ENCODE peak calls at places on chromosomes 11 and 22, in ten cellular contexts. L is cardiac muscle cell; N is kidney; X is spleen; S is tibial artery; T is ovary; G is GM23338; D is CD4-positive, alpha-beta memory T cell; U is OCI-LY7; V is CD8-positive, alpha-beta memory T cell. W is an unnamed sample. For H3K4me1, the result is how much of the 10 kb centered on the place peaks cover.

GRCh38 chr11:67307545-67308001 is 4.2 kb downstream of the SSH3 start:
- DNase-seq in L (no peak), X (peak), S (no peak), V (no peak), G (no peak), D (no peak), N (no peak), U (no peak), T (no peak), W (no peak)

GRCh38 chr11:103845331-103845730 is 191.1 kb upstream of the DDI1 start:
- DNase-seq in T (no peak), G (no peak), D (no peak), V (no peak), U (no peak), X (no peak), L (no peak), S (no peak), N (no peak), W (no peak)

GRCh38 chr11:73570415-73571114 is 27.3 kb downstream of the FAM168A start:
- DNase-seq in T (no peak), D (no peak), L (no peak), S (no peak), X (no peak), N (no peak), V (no peak), U (no peak), G (no peak), W (no peak)

GRCh38 chr11:66291706-66292542 is at the start of gene TMEM151A:
- DNase-seq in S (no peak), V (no peak), D (no peak), G (peak), X (no peak), T (no peak), N (peak), L (no peak), U (no peak), W (no peak)

GRCh38 chr11:119422505-119423416 is at the start of gene THY1:
- DNase-seq in V (no peak), G (peak), D (no peak), U (no peak), L (peak), X (no peak), N (no peak), T (no peak), S (no peak), W (no peak)

GRCh38 chr11:121336279-121336947 is 43.8 kb downstream of the SC5D start:
- DNase-seq in N (no peak), X (no peak), L (no peak), D (no peak), T (no peak), S (no peak), U (peak), G (no peak), V (no peak), W (no peak)

GRCh38 chr22:36493690-36494110 is 12.3 kb upstream of the TXN2 start:
- DNase-seq in U (peak), S (peak), D (no peak), X (peak), N (no peak), T (no peak), L (no peak), V (no peak), G (no peak), W (no peak)

GRCh38 chr11:62145261-62145871 is 21.6 kb downstream of the INCENP start:
- DNase-seq in U (no peak), V (no peak), N (no peak), X (peak), D (no peak), S (peak), G (no peak), T (no peak), L (no peak), W (no peak)

GRCh38 chr11:116835042-116835772 is 2.2 kb downstream of the APOA1 start:
- DNase-seq in L (no peak), U (peak), G (peak), X (no peak), D (no peak), S (no peak), T (no peak), V (no peak), N (no peak), W (peak)

GRCh38 chr11:117218133-117218915 is 13.5 kb downstream of the PCSK7 start:
- DNase-seq in G (no peak), L (no peak), X (peak), S (peak), D (no peak), V (no peak), T (peak), U (no peak), N (peak), W (peak)

GRCh38 chr11:13561860-13562259 is 66.1 kb upstream of the PTH start:
- DNase-seq in U (no peak), L (no peak), N (no peak), G (no peak), X (no peak), T (no peak), D (no peak), V (no peak), S (no peak), W (no peak)

GRCh38 chr22:20531154-20531403 is 23.7 kb downstream of the MED15 start:
- DNase-seq in X (no peak), S (no peak), D (no peak), G (no peak), N (no peak), L (no peak), T (no peak), V (no peak), U (no peak), W (no peak)
- H3K4me3 ChIP-seq in X (no peak), S (no peak), D (no peak), G (no peak), N (no peak), L (no peak), T (no peak), V (no peak), U (no peak), W (no peak)

DNA sequence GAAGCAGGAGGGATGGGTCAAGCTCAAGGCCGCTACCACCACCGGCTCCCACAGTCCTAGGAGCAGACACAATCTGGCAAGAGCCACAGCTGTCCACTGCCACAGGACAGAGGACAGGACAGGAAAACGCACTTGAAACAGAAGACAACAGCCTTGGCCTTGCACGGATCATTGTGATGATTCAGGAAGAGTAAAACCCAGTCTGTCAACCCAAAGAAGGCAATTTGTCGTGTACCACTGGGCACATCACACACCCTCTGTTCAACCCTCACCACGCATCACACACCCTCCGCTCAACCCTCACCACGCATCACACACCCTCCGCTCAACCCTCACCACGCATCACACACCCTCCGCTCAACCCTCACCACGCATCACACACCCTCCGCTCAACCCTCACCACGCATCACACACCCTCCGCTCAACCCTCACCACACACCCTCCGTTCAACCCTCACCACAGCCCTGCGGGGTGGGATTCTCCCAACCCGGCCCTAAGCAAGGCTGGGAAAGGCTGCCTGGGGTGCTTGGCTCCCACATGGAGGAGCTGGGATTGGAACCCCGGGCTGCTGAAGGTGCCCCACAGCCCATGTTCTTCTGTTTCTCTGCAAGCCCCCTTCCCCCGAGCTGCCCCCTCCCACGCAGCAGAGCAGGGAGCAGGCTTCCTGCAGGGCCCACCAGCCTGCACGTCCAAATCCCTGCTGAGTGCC is 11.3 kb upstream of the CDC42BPG start:
- DNase-seq in G (no peak), V (no peak), X (no peak), T (no peak), U (no peak), D (no peak), S (no peak), L (no peak), N (no peak), W (no peak)
- H3K4me1 ChIP-seq in G (under half), V (half or more), X (half or more), T (under half), U (half or more), D (half or more), S (half or more), L (under half), N (under half), W (half or more)

GRCh38 chr22:46582281-46582811 is 37.8 kb upstream of the GRAMD4 start:
- DNase-seq in T (no peak), G (no peak), V (no peak), X (peak), U (no peak), N (peak), L (no peak), D (no peak), S (no peak), W (peak)
- H3K27ac ChIP-seq in T (no peak), G (no peak), V (no peak), X (no peak), U (no peak), N (no peak), L (no peak), D (no peak), S (no peak), W (no peak)

GRCh38 chr11:6612008-6612815 is at the start of gene TAF10:
- DNase-seq in X (peak), D (peak), L (peak), S (peak), T (peak), U (peak), V (peak), N (peak), G (peak), W (peak)
- H3K4me3 ChIP-seq in X (peak), D (peak), L (peak), S (peak), T (peak), U (peak), V (peak), N (peak), G (peak), W (peak)

GRCh38 chr11:114092478-114092877 is 33.0 kb downstream of the ZBTB16 start:
- DNase-seq in G (no peak), N (no peak), V (no peak), L (no peak), D (no peak), U (no peak), T (no peak), X (no peak), S (no peak), W (no peak)

GRCh38 chr11:114090976-114091375 is 31.5 kb downstream of the ZBTB16 start:
- DNase-seq in T (no peak), L (no peak), X (no peak), D (no peak), S (no peak), U (no peak), V (no peak), G (no peak), N (no peak), W (no peak)

GRCh38 chr11:114090225-114090624 is 30.7 kb downstream of the ZBTB16 start:
- DNase-seq in X (no peak), V (no peak), G (no peak), L (no peak), S (no peak), T (no peak), U (no peak), D (no peak), N (no peak), W (peak)

GRCh38 chr11:114092953-114093352 is 33.4 kb downstream of the ZBTB16 start:
- DNase-seq in X (no peak), S (no peak), T (no peak), D (no peak), V (no peak), L (no peak), N (no peak), G (no peak), U (no peak), W (peak)

DNA sequence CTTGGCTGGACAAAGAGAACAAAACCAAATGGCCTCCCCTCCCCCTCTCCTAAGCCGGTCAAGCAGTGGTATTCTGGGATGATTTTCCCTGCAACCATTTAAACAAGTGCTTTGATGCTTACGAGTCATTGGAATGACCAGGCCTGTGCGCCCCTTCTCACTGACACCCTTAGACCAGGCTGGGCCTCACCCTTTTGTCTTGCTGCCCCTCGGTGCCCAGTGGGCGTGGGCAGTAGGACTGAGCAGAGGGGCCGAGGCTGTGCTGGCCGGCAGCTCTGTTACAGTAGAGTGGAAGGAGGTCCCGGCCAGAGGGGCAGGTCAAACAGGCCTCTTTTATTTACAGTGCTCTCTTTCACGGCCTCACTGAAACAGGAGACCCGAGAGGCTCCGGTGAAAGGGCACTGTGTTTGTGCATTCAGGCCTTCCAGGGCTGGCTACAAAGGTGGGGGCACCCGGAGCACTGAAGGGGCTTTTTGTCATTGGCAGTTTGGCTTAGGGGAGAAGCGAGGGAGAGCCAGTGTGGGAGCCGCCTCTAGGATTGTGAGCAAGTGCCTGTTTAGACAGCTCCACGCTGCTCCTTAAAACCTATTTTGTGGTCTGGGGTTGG is 32.4 kb downstream of the ZBTB16 start:
- DNase-seq in L (no peak), G (no peak), S (no peak), V (no peak), N (no peak), D (no peak), X (no peak), T (no peak), U (no peak), W (peak)
- H3K4me1 ChIP-seq in L (under half), G (under half), S (half or more), V (under half), N (under half), D (under half), X (half or more), T (under half), U (under half), W (under half)